ENCODE peak calls at places on chromosomes 4 and X, in ten cellular contexts. H is germinal center; V is dorsolateral prefrontal cortex; G is H7; M is T1000; U is sigmoid colon; F is aorta; T is activated CD4-positive, alpha-beta T cell treated with anti-CD3 and anti-CD28 coated beads, Interleukin-2, amount 10 ng/mL, durations not matched to agents 7 days and 5 days; W is esophagus muscularis mucosa; I is activated T-helper 1 cell treated with anti-CD3 and anti-CD28 coated beads, Interleukin-2, amount 50 U/mL, for 16 hours. S is an unnamed sample.
A peak's percentile ranks its signal among the peaks of the same experiment; 100 is the strongest.

GRCh38 chrX:96924581-96924980 is 40.9 kb downstream of the RPA4 start:
- DNase-seq in H (no peak), V (no peak), G (no peak), M (no peak), U (no peak), F (no peak), T (no peak), W (no peak), I (no peak), S (no peak)

GRCh38 chr4:143437937-143438336 is 75.6 kb upstream of the SMARCA5 start:
- DNase-seq in H (no peak), V (no peak), G (no peak), M (no peak), U (no peak), F (no peak), T (no peak), W (no peak), I (no peak), S (no peak)

GRCh38 chrX:150084474-150085229 is 146.4 kb upstream of the EOLA2 start:
- DNase-seq in H (no peak), V (no peak), G (no peak), M (no peak), U (no peak), F (no peak), T (no peak), W (peak; percentile 62), I (no peak), S (no peak)

GRCh38 chr4:59655996-59656395 is 1544.1 kb upstream of the ADGRL3 start:
- DNase-seq in H (no peak), V (no peak), G (no peak), M (peak; percentile 36), U (no peak), F (peak; percentile 38), T (no peak), W (no peak), I (no peak), S (no peak)

GRCh38 chr4:8274772-8275241 is 5.3 kb downstream of the HTRA3 start:
- DNase-seq in H (no peak), V (peak; percentile 61), G (peak; percentile 76), M (peak; percentile 82), U (peak; percentile 98), F (peak; percentile 95), T (no peak), W (peak; percentile 97), I (no peak), S (peak; percentile 96)

GRCh38 chrX:1386338-1387127 is 5.4 kb downstream of the SLC25A6 start:
- DNase-seq in H (no peak), V (no peak), G (peak; percentile 47), M (no peak), U (peak; percentile 64), F (peak; percentile 72), T (no peak), W (no peak), I (no peak), S (peak; percentile 79)

GRCh38 chrX:91122141-91122540 is 312.5 kb upstream of the PABPC5 start:
- DNase-seq in H (no peak), V (no peak), G (no peak), M (no peak), U (no peak), F (no peak), T (no peak), W (no peak), I (no peak), S (no peak)

GRCh38 chr4:40719008-40719623 is 30.6 kb upstream of the NSUN7 start:
- DNase-seq in H (peak; percentile 14), V (no peak), G (peak; percentile 27), M (no peak), U (no peak), F (no peak), T (peak; percentile 34), W (no peak), I (no peak), S (no peak)

GRCh38 chr4:75886104-75886503 is 16.1 kb downstream of the PPEF2 start:
- DNase-seq in H (no peak), V (no peak), G (peak; percentile 33), M (no peak), U (no peak), F (no peak), T (no peak), W (no peak), I (no peak), S (no peak)

GRCh38 chr4:5137927-5138326 is 86.6 kb downstream of the STK32B start:
- DNase-seq in H (no peak), V (no peak), G (no peak), M (no peak), U (no peak), F (no peak), T (no peak), W (peak; percentile 39), I (no peak), S (no peak)

GRCh38 chr4:139988863-139989765 is 164.9 kb downstream of the MAML3 start:
- DNase-seq in H (no peak), V (peak; percentile 50), G (no peak), M (peak; percentile 43), U (peak; percentile 74), F (peak; percentile 78), T (no peak), W (no peak), I (no peak), S (peak; percentile 85)

GRCh38 chrX:154779261-154779660 is 16.6 kb downstream of the DKC1 start:
- DNase-seq in H (no peak), V (no peak), G (no peak), M (no peak), U (no peak), F (no peak), T (no peak), W (no peak), I (no peak), S (no peak)

GRCh38 chr4:94588900-94589693 is 137.4 kb downstream of the PDLIM5 start:
- DNase-seq in H (no peak), V (no peak), G (no peak), M (no peak), U (no peak), F (no peak), T (no peak), W (no peak), I (no peak), S (no peak)

GRCh38 chr4:158172558-158173258 is at the start of gene GASK1B:
- DNase-seq in H (no peak), V (no peak), G (peak; percentile 44), M (no peak), U (no peak), F (no peak), T (peak; percentile 11), W (no peak), I (no peak), S (no peak)

GRCh38 chrX:67614414-67614813 is 70.6 kb downstream of the AR start:
- DNase-seq in H (no peak), V (no peak), G (no peak), M (no peak), U (no peak), F (no peak), T (no peak), W (no peak), I (no peak), S (no peak)

GRCh38 chr4:142663828-142664227 is 182.3 kb downstream of the INPP4B start:
- DNase-seq in H (no peak), V (no peak), G (no peak), M (no peak), U (no peak), F (no peak), T (no peak), W (no peak), I (no peak), S (no peak)

GRCh38 chr4:184376923-184377322 is 97.4 kb downstream of the IRF2 start:
- DNase-seq in H (no peak), V (no peak), G (no peak), M (no peak), U (no peak), F (no peak), T (no peak), W (no peak), I (no peak), S (no peak)

GRCh38 chr4:148124512-148124911 is 317.7 kb downstream of the NR3C2 start:
- DNase-seq in H (no peak), V (no peak), G (no peak), M (no peak), U (no peak), F (no peak), T (no peak), W (no peak), I (no peak), S (no peak)

GRCh38 chr4:76233534-76233933 is 18.0 kb upstream of the FAM47E start:
- DNase-seq in H (no peak), V (no peak), G (no peak), M (no peak), U (no peak), F (no peak), T (no peak), W (no peak), I (no peak), S (no peak)

GRCh38 chrX:66110112-66110511 is 53.9 kb upstream of the HEPH start:
- DNase-seq in H (peak; percentile 7), V (no peak), G (peak; percentile 8), M (no peak), U (no peak), F (no peak), T (no peak), W (no peak), I (no peak), S (no peak)

GRCh38 chrX:4622768-4623167 is 909.3 kb upstream of the PRKX start:
- DNase-seq in H (no peak), V (no peak), G (peak; percentile 4), M (no peak), U (no peak), F (no peak), T (no peak), W (no peak), I (no peak), S (no peak)

GRCh38 chr4:40216622-40217366 is 20.0 kb downstream of the RHOH start:
- DNase-seq in H (no peak), V (no peak), G (no peak), M (no peak), U (no peak), F (no peak), T (no peak), W (no peak), I (no peak), S (no peak)

GRCh38 chrX:154411322-154411980 is at the start of gene TAFAZZIN:
- DNase-seq in H (peak; percentile 76), V (peak; percentile 61), G (peak; percentile 92), M (peak; percentile 10), U (peak; percentile 89), F (peak; percentile 92), T (peak; percentile 77), W (no peak), I (peak; percentile 37), S (peak; percentile 92)

GRCh38 chr4:7209699-7210098 is 17.4 kb downstream of the SORCS2 start:
- DNase-seq in H (no peak), V (no peak), G (no peak), M (no peak), U (no peak), F (no peak), T (no peak), W (no peak), I (no peak), S (no peak)

GRCh38 chrX:20038966-20039365 is 48.1 kb upstream of the BCLAF3 start:
- DNase-seq in H (no peak), V (no peak), G (no peak), M (no peak), U (no peak), F (no peak), T (no peak), W (no peak), I (no peak), S (no peak)

GRCh38 chrX:115958687-115959359 is 211.7 kb upstream of the AGTR2 start:
- DNase-seq in H (no peak), V (no peak), G (peak; percentile 17), M (no peak), U (no peak), F (no peak), T (no peak), W (no peak), I (no peak), S (no peak)

GRCh38 chr4:128913228-128913627 is 103.7 kb downstream of the JADE1 start:
- DNase-seq in H (no peak), V (no peak), G (no peak), M (no peak), U (no peak), F (no peak), T (no peak), W (no peak), I (no peak), S (no peak)

GRCh38 chrX:119573840-119574393 is 446 bp upstream of the UBE2A start:
- DNase-seq in H (peak; percentile 24), V (no peak), G (peak; percentile 51), M (peak; percentile 0), U (peak; percentile 75), F (no peak), T (no peak), W (no peak), I (no peak), S (no peak)

S was measured in posterior vena cava.